ENCODE peak calls at places on chromosomes 7 and 10, in four cellular contexts. H, C, N and Q are unnamed samples.

GRCh38 chr10:63627376-63627775 is 106.2 kb downstream of the REEP3 start:
- DNase-seq in N (no peak), H (no peak), C (no peak), Q (no peak)

GRCh38 chr10:31099101-31099500 is 67.4 kb upstream of the ZNF438 start:
- DNase-seq in C (no peak), N (no peak), H (no peak), Q (no peak)

GRCh38 chr10:80486151-80486692 is 32.1 kb downstream of the TSPAN14 start:
- DNase-seq in C (no peak), H (no peak), N (no peak), Q (no peak)

GRCh38 chr10:46523881-46524470 is 32.5 kb downstream of the GPRIN2 start:
- DNase-seq in C (no peak), N (no peak), H (no peak), Q (no peak)

GRCh38 chr7:106110885-106111670 is 1.0 kb downstream of the SYPL1 start:
- DNase-seq in H (peak), C (no peak), N (no peak), Q (peak)

GRCh38 chr10:3873728-3874461 is 88.9 kb upstream of the KLF6 start:
- DNase-seq in N (no peak), H (no peak), C (peak), Q (no peak)

GRCh38 chr7:134315679-134316538 is 821 bp downstream of the SLC35B4 start:
- DNase-seq in N (no peak), C (no peak), H (no peak), Q (no peak)

GRCh38 chr10:69739561-69739960 is 62.1 kb upstream of the COL13A1 start:
- DNase-seq in H (no peak), N (no peak), C (no peak), Q (no peak)

GRCh38 chr10:45001382-45002148 is 842 bp downstream of the ZNF22 start:
- DNase-seq in C (no peak), H (no peak), N (peak), Q (peak)